ENCODE peak calls at places on chromosomes 12 and 14, in eight cellular contexts. C is stomach, B is HCT116, W is suprapubic skin, I is transverse colon, F is K562, T is breast epithelium, K is spleen. D is an unnamed sample.
A peak's percentile ranks its signal among the peaks of the same experiment; 100 is the strongest.

GRCh38 chr12:53180931-53181645 is 363 bp upstream of the CSAD start:
- DNase-seq in I (peak; percentile 75), B (peak; percentile 44), T (peak; percentile 32), W (no peak), C (peak; percentile 79), K (peak; percentile 95), F (peak; percentile 88), D (peak; percentile 65)

GRCh38 chr14:32044454-32044853 is 32.6 kb upstream of the ARHGAP5 start:
- DNase-seq in F (no peak), K (no peak), C (no peak), B (no peak), I (no peak), T (no peak), W (no peak), D (no peak)

GRCh38 chr12:128823216-128823915 is 392 bp downstream of the SLC15A4 start:
- DNase-seq in F (peak; percentile 49), K (peak; percentile 92), W (no peak), I (peak; percentile 57), B (no peak), C (no peak), T (no peak), D (peak; percentile 28)

GRCh38 chr14:72638021-72638420 is 255.9 kb downstream of the DPF3 start:
- DNase-seq in W (no peak), C (no peak), B (no peak), T (no peak), I (no peak), F (no peak), K (no peak), D (no peak)

GRCh38 chr14:75429562-75429961 is 1.7 kb downstream of the JDP2 start:
- DNase-seq in F (no peak), K (no peak), C (no peak), I (no peak), T (no peak), W (no peak), B (no peak), D (no peak)

GRCh38 chr14:80095623-80096022 is 115.7 kb downstream of the DIO2 start:
- DNase-seq in K (no peak), C (no peak), T (no peak), I (no peak), B (no peak), F (no peak), W (no peak), D (no peak)

GRCh38 chr12:26571539-26571938 is 261.5 kb downstream of the ITPR2 start:
- DNase-seq in F (no peak), B (no peak), K (no peak), I (peak; percentile 43), T (no peak), W (no peak), C (no peak), D (no peak)

GRCh38 chr12:6092784-6093722 is 31.4 kb downstream of the VWF start:
- DNase-seq in K (peak; percentile 62), I (peak; percentile 45), T (peak; percentile 63), B (peak; percentile 82), F (no peak), W (peak; percentile 80), C (peak; percentile 66), D (no peak)

GRCh38 chr14:89908712-89909450 is 45.6 kb downstream of the EFCAB11 start:
- DNase-seq in C (no peak), B (no peak), T (no peak), W (no peak), I (no peak), K (no peak), F (no peak), D (no peak)

GRCh38 chr12:122517877-122518276 is 8.9 kb downstream of the RSRC2 start:
- DNase-seq in C (no peak), I (no peak), T (no peak), K (no peak), W (no peak), F (no peak), B (no peak), D (no peak)

GRCh38 chr12:12008232-12008850 is 62.4 kb upstream of the BCL2L14 start:
- DNase-seq in K (no peak), C (no peak), I (peak; percentile 20), T (no peak), W (no peak), F (no peak), B (no peak), D (no peak)

GRCh38 chr12:12007713-12008231 is 63.0 kb upstream of the BCL2L14 start:
- DNase-seq in T (no peak), B (no peak), W (no peak), F (no peak), I (no peak), K (no peak), C (no peak), D (no peak)

GRCh38 chr12:12008931-12009611 is 61.7 kb upstream of the BCL2L14 start:
- DNase-seq in B (no peak), W (no peak), I (no peak), K (no peak), F (no peak), C (no peak), T (peak; percentile 46), D (no peak)

GRCh38 chr12:12011880-12012260 is 58.9 kb upstream of the BCL2L14 start:
- DNase-seq in I (no peak), B (no peak), T (no peak), K (no peak), W (no peak), F (no peak), C (no peak), D (no peak)

DNA sequence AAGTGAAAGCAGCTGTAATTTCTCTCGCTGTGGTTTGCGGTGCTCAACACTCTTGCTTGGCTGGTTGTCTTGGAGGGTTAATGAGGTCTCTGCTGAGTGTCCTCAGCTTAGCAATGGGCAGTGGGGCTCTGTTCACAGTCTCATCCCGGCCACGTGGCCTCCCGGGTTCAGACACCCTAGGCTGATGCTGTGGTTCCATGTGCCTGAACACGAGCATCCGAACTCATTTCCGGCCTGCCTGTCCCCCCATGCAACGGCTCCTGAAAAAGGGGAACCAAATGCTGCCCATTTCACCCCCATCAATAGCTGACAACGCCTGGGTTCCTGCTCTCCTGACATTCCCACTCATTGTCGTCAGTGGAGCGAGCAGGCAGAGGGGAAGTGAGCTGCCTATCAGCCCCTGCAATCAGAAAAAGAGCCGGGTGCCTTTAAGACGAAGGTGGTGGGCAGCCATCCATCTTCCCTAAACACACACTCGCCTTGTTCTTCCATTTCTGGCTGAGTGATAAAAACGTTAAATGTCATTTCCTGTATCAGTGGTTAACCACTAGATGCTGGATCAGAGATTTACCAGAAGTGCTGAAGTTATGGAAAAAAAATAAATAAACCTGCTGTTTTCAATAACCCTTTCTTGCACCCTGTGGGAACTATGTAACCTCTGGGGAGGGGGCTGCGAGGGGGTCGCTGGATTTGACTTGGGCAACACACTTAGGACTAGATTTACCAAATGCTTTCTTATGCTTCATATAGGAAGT is 60.3 kb upstream of the BCL2L14 start:
- DNase-seq in T (peak; percentile 46), B (no peak), W (no peak), F (no peak), C (no peak), K (peak; percentile 86), I (peak; percentile 41), D (peak; percentile 47)
- H3K4me1 ChIP-seq in T (no peaks in the 10 kb centered on the region), B (peaks cover 20% of the 10 kb centered on the region), W (peaks cover 30% of the 10 kb centered on the region), F (peaks cover 4% of the 10 kb centered on the region), C (peaks cover 13% of the 10 kb centered on the region), K (peaks cover 52% of the 10 kb centered on the region), I (peaks cover 23% of the 10 kb centered on the region), D (no peaks in the 10 kb centered on the region)

GRCh38 chr14:44589180-44589579 is 82.1 kb upstream of the FSCB start:
- DNase-seq in B (no peak), C (no peak), K (no peak), W (no peak), I (no peak), T (no peak), F (no peak), D (no peak)

GRCh38 chr14:44586910-44587309 is 79.8 kb upstream of the FSCB start:
- DNase-seq in I (no peak), K (no peak), W (no peak), F (no peak), T (no peak), C (no peak), B (no peak), D (no peak)
- TF ChIP-seq POLR2AphosphoS5 in I (no peak), K (no peak), W (no peak), F (no peak), T (no peak), C (no peak), B (no peak), D (no peak)

GRCh38 chr12:67069451-67070306 is 199.5 kb upstream of the CAND1 start:
- DNase-seq in W (no peak), K (peak; percentile 79), T (no peak), B (no peak), F (no peak), I (peak; percentile 35), C (peak; percentile 41), D (no peak)
- TF ChIP-seq POLR2A in W (no peak), K (no peak), T (no peak), B (no peak), F (no peak), I (no peak), C (no peak), D (no peak)

GRCh38 chr14:68634874-68635601 is 157.8 kb downstream of the ZFP36L1 start:
- DNase-seq in K (no peak), B (no peak), I (no peak), W (no peak), C (no peak), T (no peak), F (no peak), D (no peak)

GRCh38 chr14:68633131-68633991 is 159.5 kb downstream of the ZFP36L1 start:
- DNase-seq in T (peak; percentile 91), F (no peak), B (no peak), I (no peak), C (no peak), W (no peak), K (no peak), D (no peak)

GRCh38 chr14:68632591-68632895 is 160.3 kb downstream of the ZFP36L1 start:
- DNase-seq in C (no peak), K (no peak), B (no peak), T (no peak), I (no peak), F (no peak), W (no peak), D (no peak)

GRCh38 chr14:68636597-68636996 is 156.3 kb downstream of the ZFP36L1 start:
- DNase-seq in W (no peak), I (no peak), B (no peak), F (peak; percentile 40), K (peak; percentile 64), C (no peak), T (peak; percentile 14), D (no peak)

GRCh38 chr14:68634346-68634745 is 158.5 kb downstream of the ZFP36L1 start:
- DNase-seq in K (no peak), B (no peak), I (no peak), C (no peak), F (no peak), T (peak; percentile 17), W (no peak), D (no peak)
- H3K4me1 ChIP-seq in K (peaks cover 23% of the 10 kb centered on the region), B (peaks cover 18% of the 10 kb centered on the region), I (peaks cover 55% of the 10 kb centered on the region), C (peaks cover 76% of the 10 kb centered on the region), F (peaks cover 6% of the 10 kb centered on the region), T (peaks cover 44% of the 10 kb centered on the region), W (peaks cover 77% of the 10 kb centered on the region), D (peaks cover 5% of the 10 kb centered on the region)

D was measured in prostate gland.